ENCODE peak calls at places on chromosomes 7 and 10, in five cellular contexts. D is CD8-positive, alpha-beta T cell; X is GM13977; I is heart left ventricle; Q is AG09319. R is an unnamed sample.

GRCh38 chr7:20778063-20778721 is 8.5 kb downstream of the SP8 start:
- DNase-seq in I (no peak), Q (peak), X (peak), D (no peak), R (no peak)

GRCh38 chr7:30838008-30838407 is 66.8 kb downstream of the MINDY4 start:
- DNase-seq in Q (no peak), I (no peak), D (no peak), X (no peak), R (no peak)

GRCh38 chr7:117283779-117284178 is 39.1 kb downstream of the WNT2 start:
- DNase-seq in I (no peak), D (no peak), X (no peak), Q (no peak), R (no peak)

GRCh38 chr10:84706431-84706830 is 378.0 kb downstream of the CCSER2 start:
- DNase-seq in Q (no peak), D (no peak), I (no peak), X (no peak), R (no peak)

GRCh38 chr7:74477188-74477587 is 23.5 kb downstream of the GTF2IRD1 start:
- DNase-seq in X (no peak), Q (no peak), I (no peak), D (no peak), R (no peak)

GRCh38 chr7:139121-139520 is 53.2 kb upstream of the FAM20C start:
- DNase-seq in X (no peak), Q (no peak), D (no peak), I (no peak), R (peak)

GRCh38 chr10:98748298-98748697 is 301.6 kb upstream of the HPS1 start:
- DNase-seq in D (no peak), X (peak), Q (no peak), I (no peak), R (no peak)

GRCh38 chr10:470339-471003 is 219.0 kb downstream of the DIP2C start:
- DNase-seq in Q (no peak), X (no peak), I (no peak), D (peak), R (no peak)

GRCh38 chr7:123537026-123537642 is 2.7 kb upstream of the IQUB start:
- DNase-seq in I (no peak), Q (no peak), D (no peak), X (no peak), R (no peak)

GRCh38 chr10:101741938-101742337 is 34.0 kb downstream of the FGF8 start:
- DNase-seq in X (no peak), D (no peak), I (no peak), Q (no peak), R (no peak)

GRCh38 chr10:12013926-12014325 is 28.7 kb downstream of the UPF2 start:
- DNase-seq in Q (no peak), D (no peak), X (no peak), I (no peak), R (no peak)

GRCh38 chr7:28346972-28347371 is 65.3 kb upstream of the CREB5 start:
- DNase-seq in X (no peak), I (no peak), D (no peak), Q (no peak), R (no peak)

GRCh38 chr10:91006752-91007346 is 86.0 kb upstream of the ANKRD1 start:
- DNase-seq in I (no peak), X (peak), Q (no peak), D (no peak), R (no peak)

GRCh38 chr7:55127622-55128081 is 108.8 kb downstream of the EGFR start:
- DNase-seq in X (no peak), I (peak), Q (no peak), D (no peak), R (no peak)

GRCh38 chr10:131578472-131578970 is 267.0 kb upstream of the TCERG1L start:
- DNase-seq in Q (no peak), D (peak), I (no peak), X (no peak), R (no peak)

GRCh38 chr10:96097865-96098264 is 32.2 kb upstream of the ZNF518A start:
- DNase-seq in D (no peak), X (no peak), Q (no peak), I (no peak), R (no peak)

GRCh38 chr7:151558575-151558974 is 38.9 kb upstream of the RHEB start:
- DNase-seq in X (no peak), Q (no peak), I (no peak), D (no peak), R (no peak)

GRCh38 chr7:140719711-140720110 is 23.2 kb downstream of the NDUFB2 start:
- DNase-seq in D (no peak), I (no peak), Q (no peak), X (no peak), R (no peak)

GRCh38 chr7:140641532-140642191 is 1.0 kb upstream of the DENND2A start:
- DNase-seq in D (no peak), Q (no peak), I (no peak), X (no peak), R (no peak)

GRCh38 chr10:129756912-129757861 is 206.9 kb downstream of the EBF3 start:
- DNase-seq in Q (no peak), X (no peak), I (no peak), D (peak), R (no peak)

GRCh38 chr10:23338155-23338828 is 6.3 kb downstream of the C10orf67 start:
- DNase-seq in D (no peak), I (no peak), X (no peak), Q (no peak), R (no peak)

GRCh38 chr7:98378210-98378819 is 22.6 kb downstream of the BAIAP2L1 start:
- DNase-seq in D (no peak), Q (no peak), I (no peak), X (no peak), R (no peak)

GRCh38 chr10:101880190-101880573 is 36.6 kb upstream of the KCNIP2 start:
- DNase-seq in Q (no peak), I (no peak), D (no peak), X (no peak), R (no peak)

GRCh38 chr7:25861704-25862253 is 290.2 kb upstream of the NFE2L3 start:
- DNase-seq in Q (no peak), D (no peak), I (no peak), X (no peak), R (no peak)

GRCh38 chr10:63707254-63707910 is 186.2 kb downstream of the REEP3 start:
- DNase-seq in Q (peak), I (no peak), D (no peak), X (peak), R (no peak)

GRCh38 chr7:108045669-108046068 is 42.7 kb upstream of the LAMB1 start:
- DNase-seq in Q (no peak), I (no peak), X (no peak), D (no peak), R (no peak)

GRCh38 chr7:19561121-19561805 is 147.6 kb downstream of the POLR1F start:
- DNase-seq in Q (no peak), D (no peak), I (no peak), X (no peak), R (no peak)

DNA sequence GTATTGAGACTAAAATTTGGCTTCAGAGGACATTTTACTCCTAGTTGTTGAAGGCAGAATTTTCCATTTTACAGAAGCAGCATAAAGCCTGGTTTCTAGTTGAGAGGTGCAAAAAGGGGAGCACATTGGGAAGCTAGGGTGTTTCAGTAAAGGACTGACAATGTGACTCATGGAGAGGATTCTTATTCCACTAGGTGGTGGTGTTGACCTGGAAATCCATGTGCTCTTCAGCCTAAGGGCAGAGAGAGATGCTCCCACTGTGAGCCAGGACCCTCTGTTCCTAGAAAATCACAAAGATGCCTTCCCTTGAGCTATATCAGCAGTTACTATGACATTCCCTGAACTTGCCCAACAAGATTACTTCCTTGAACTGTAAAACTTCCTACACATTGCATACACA is 687.8 kb downstream of the IPMK start:
- DNase-seq in D (no peak), X (no peak), I (no peak), Q (no peak), R (no peak)
- TF ChIP-seq CTCF in D (no peak), X (peak), I (peak), Q (peak), R (no peak)

DNA sequence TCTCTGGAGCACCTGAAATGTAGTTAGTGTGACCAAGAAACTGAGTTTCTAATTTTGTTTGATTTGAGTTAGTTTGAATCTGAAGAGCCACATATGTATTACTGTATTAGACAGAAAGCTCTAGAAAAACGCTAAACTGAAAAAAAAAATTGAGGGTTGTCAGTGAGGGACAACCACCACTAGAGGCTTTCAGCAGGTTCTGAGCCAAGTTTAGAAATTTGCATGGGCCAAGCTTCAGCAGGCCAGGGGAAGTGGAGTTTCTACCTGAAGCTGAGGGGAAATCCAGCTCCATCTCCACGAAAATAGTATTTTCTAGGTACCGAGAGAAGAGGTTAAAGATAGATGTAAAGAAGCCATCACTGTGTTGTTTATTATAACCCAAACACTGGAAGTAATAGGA is 77.9 kb upstream of the PLXNA4 start:
- DNase-seq in Q (no peak), D (no peak), X (peak), I (no peak), R (no peak)
- TF ChIP-seq CTCF in Q (peak), D (no peak), X (peak), I (no peak), R (peak)

DNA sequence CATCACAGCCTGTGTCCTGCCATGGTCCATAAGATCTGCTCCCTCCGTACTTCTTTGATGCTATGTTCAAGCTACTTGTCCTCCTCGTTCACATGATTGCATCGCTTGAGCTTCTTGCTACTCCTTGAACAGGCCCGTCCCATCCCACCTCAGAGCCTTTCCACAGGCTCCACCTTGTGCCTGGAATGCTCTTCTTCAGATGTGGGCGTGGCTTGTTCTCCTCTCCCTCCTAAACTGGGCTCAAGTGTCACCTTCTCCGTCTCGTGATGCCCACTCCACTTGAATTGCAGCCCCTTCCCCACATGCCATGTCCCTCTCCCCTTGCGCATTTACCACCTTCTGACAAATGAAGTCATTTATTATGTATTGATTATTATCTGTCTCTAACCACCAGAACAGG is 124.5 kb downstream of the PLPP4 start:
- DNase-seq in Q (no peak), I (no peak), D (no peak), X (no peak), R (no peak)
- TF ChIP-seq CTCF in Q (no peak), I (no peak), D (no peak), X (no peak), R (no peak)

DNA sequence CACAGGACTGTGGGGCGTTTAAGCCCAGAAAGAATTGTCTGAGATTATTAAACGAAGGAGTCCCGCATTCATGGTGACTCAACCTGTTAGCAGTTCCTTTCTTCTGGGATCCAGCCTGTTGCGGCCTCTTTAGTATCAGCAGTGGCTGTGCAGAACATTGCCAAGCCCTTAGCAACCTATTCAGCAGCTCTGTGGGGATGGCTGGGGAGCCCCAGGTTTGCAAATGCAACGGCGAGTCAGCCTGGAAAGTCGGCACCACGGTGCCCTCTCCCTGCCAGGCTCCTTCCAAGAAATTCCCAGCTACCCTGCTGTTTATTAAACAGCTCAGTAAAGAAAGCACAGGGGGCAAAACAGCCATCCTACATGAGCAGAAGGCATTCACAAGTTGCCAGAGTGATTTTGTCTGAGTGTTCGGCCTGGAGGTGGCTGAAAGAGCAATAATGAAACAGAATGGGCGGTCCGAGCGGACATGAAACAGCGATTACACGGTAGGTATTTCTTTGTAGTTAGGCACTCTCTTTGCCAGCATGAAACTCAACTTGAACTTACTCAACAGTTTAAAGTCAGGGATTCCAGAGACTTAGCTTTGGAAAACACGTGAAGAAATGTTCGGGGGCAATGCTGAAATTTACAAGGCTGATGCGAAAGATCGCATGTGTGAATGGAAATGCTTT is 198.4 kb downstream of the BAMBI start:
- DNase-seq in D (no peak), Q (no peak), X (no peak), I (no peak), R (no peak)
- TF ChIP-seq CTCF in D (no peak), Q (no peak), X (no peak), I (no peak), R (no peak)

GRCh38 chr10:29471483-29471859 is 163.3 kb downstream of the SVIL start:
- DNase-seq in Q (peak), I (no peak), D (no peak), X (no peak), R (no peak)

GRCh38 chr10:29469481-29470354 is 165.1 kb downstream of the SVIL start:
- DNase-seq in D (no peak), X (no peak), Q (no peak), I (no peak), R (no peak)

GRCh38 chr10:29470843-29471482 is 163.8 kb downstream of the SVIL start:
- DNase-seq in I (no peak), X (no peak), D (no peak), Q (no peak), R (no peak)

GRCh38 chr10:29472268-29473086 is 162.3 kb downstream of the SVIL start:
- DNase-seq in D (no peak), I (no peak), X (no peak), Q (no peak), R (no peak)

DNA sequence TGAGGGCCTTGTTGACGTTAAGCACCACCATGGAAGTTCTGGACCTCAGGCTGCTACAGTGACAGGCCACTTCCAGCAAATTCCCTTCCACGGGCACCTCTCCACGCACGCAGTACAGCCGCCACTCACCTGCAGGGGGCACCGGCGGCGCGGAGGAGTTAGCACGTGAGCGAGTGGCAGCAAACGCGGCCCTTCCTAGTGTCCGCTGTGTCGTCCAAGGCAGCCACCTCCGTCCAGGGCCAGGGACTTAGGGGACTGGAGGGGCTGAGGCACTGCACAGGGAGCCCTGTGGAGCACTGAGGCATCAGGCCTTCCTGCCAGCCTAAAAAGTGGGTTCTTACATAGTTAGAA is 164.4 kb downstream of the SVIL start:
- DNase-seq in X (no peak), I (no peak), D (no peak), Q (no peak), R (no peak)
- TF ChIP-seq CTCF in X (peak), I (peak), D (peak), Q (peak), R (no peak)

GRCh38 chr7:32765185-32765584 is 126.4 kb downstream of the KBTBD2 start:
- DNase-seq in D (no peak), Q (no peak), X (no peak), I (no peak), R (no peak)

GRCh38 chr7:32762321-32762669 is 129.3 kb downstream of the KBTBD2 start:
- DNase-seq in Q (no peak), X (no peak), D (no peak), I (no peak), R (no peak)

GRCh38 chr7:32762894-32763293 is 128.7 kb downstream of the KBTBD2 start:
- DNase-seq in X (no peak), Q (no peak), I (no peak), D (no peak), R (no peak)

GRCh38 chr7:32761451-32762320 is 129.9 kb downstream of the KBTBD2 start:
- DNase-seq in I (no peak), X (no peak), D (no peak), Q (no peak), R (no peak)
- TF ChIP-seq CTCF in I (no peak), X (no peak), D (no peak), Q (no peak), R (no peak)

GRCh38 chr10:21238717-21239116 is 286.8 kb downstream of the SKIDA1 start:
- DNase-seq in X (no peak), Q (no peak), D (no peak), I (no peak), R (no peak)

GRCh38 chr10:21242915-21243314 is 282.6 kb downstream of the SKIDA1 start:
- DNase-seq in Q (no peak), I (no peak), X (no peak), D (no peak), R (no peak)

GRCh38 chr10:21234761-21235160 is 290.7 kb downstream of the SKIDA1 start:
- DNase-seq in Q (no peak), D (no peak), X (no peak), I (no peak), R (no peak)

GRCh38 chr10:21243748-21244257 is 281.7 kb downstream of the SKIDA1 start:
- DNase-seq in I (no peak), Q (no peak), X (no peak), D (no peak), R (no peak)

DNA sequence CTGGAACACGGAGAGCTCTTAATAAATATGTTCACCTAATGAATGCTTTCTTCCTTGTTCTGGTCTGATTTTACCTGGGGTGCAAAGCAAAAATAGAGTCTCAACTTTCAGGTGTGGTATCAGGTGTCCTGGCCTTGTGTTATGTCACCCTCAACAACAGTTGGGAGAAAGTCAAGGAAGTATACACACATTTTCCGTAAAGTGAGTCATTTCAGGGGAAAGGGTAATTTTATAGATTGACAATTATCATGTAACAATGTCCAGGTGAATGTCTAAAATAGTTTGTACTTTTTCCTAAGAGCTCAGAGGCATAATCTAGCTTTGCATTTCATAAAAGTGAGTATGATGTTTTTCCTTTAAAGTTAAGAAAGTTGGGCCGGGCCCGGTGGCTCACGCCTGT is 287.4 kb downstream of the SKIDA1 start:
- DNase-seq in Q (no peak), D (no peak), I (no peak), X (no peak), R (no peak)
- TF ChIP-seq CTCF in Q (no peak), D (no peak), I (no peak), X (no peak), R (no peak)

DNA sequence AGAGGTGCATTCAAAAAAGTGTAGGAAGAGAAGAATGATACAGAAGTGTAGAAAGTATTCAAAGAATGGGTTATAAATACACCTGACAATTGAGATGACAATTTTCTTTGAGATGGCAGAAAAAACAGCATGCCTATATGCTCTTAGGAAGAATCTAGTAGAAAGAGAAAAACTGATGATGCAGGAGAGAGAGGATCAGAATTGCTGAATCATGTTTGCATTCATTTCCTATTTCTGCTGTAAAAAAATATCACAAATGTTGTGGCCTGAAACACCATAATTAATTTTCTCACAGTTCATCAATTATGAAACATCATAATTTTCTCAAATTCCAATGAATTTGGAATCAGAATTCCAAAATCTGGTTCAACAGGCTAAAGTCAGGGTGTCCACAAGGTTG is 9.8 kb upstream of the AKR1C1 start:
- DNase-seq in I (no peak), D (no peak), X (no peak), Q (no peak), R (no peak)
- TF ChIP-seq CTCF in I (no peak), D (no peak), X (no peak), Q (no peak), R (no peak)